ENCODE peak calls at places on chromosomes 11 and 22, in eight cellular contexts. B is A549, W is IMR-90, N is endothelial cell of umbilical vein, Z is breast epithelium, Q is testis, I is sigmoid colon, Y is heart left ventricle. J is an unnamed sample.

GRCh38 chr11:95676280-95676679 is 113.3 kb downstream of the FAM76B start:
- DNase-seq in B (no peak), W (no peak), N (no peak), Z (no peak), Q (no peak), I (no peak), Y (no peak), J (no peak)

GRCh38 chr11:87425391-87425790 is 387.7 kb downstream of the TMEM135 start:
- DNase-seq in B (no peak), W (peak), N (no peak), Z (no peak), Q (no peak), I (no peak), Y (no peak), J (no peak)

GRCh38 chr11:111303476-111303875 is 5.1 kb downstream of the POU2AF3 start:
- DNase-seq in B (peak), W (no peak), N (no peak), Z (no peak), Q (no peak), I (no peak), Y (no peak), J (no peak)

GRCh38 chr22:36562261-36562835 is 33.4 kb upstream of the EIF3D start:
- DNase-seq in B (peak), W (peak), N (peak), Z (no peak), Q (no peak), I (no peak), Y (no peak), J (peak)

GRCh38 chr22:22403771-22404170 is 104.8 kb downstream of the ZNF280B start:
- DNase-seq in B (no peak), W (no peak), N (no peak), Z (no peak), Q (no peak), I (no peak), Y (no peak), J (no peak)

GRCh38 chr22:40403651-40404050 is 33.3 kb downstream of the SGSM3 start:
- DNase-seq in B (no peak), W (no peak), N (no peak), Z (no peak), Q (no peak), I (no peak), Y (no peak), J (no peak)

GRCh38 chr11:106381895-106382294 is 304.4 kb downstream of the AASDHPPT start:
- DNase-seq in B (no peak), W (no peak), N (no peak), Z (no peak), Q (no peak), I (no peak), Y (no peak), J (no peak)

GRCh38 chr22:47225080-47225930 is 462.9 kb downstream of the TBC1D22A start:
- DNase-seq in B (no peak), W (no peak), N (no peak), Z (no peak), Q (no peak), I (peak), Y (no peak), J (no peak)

GRCh38 chr11:122642971-122643370 is 12.6 kb upstream of the UBASH3B start:
- DNase-seq in B (peak), W (peak), N (no peak), Z (no peak), Q (no peak), I (no peak), Y (no peak), J (no peak)

GRCh38 chr11:122646549-122647340 is 8.8 kb upstream of the UBASH3B start:
- DNase-seq in B (no peak), W (peak), N (no peak), Z (no peak), Q (no peak), I (no peak), Y (no peak), J (no peak)

GRCh38 chr11:122645847-122646246 is 9.7 kb upstream of the UBASH3B start:
- DNase-seq in B (no peak), W (peak), N (no peak), Z (no peak), Q (no peak), I (no peak), Y (no peak), J (no peak)

GRCh38 chr11:122637538-122637937 is 18.0 kb upstream of the UBASH3B start:
- DNase-seq in B (no peak), W (no peak), N (no peak), Z (no peak), Q (no peak), I (no peak), Y (no peak), J (no peak)

GRCh38 chr11:122642472-122642922 is 13.0 kb upstream of the UBASH3B start:
- DNase-seq in B (peak), W (peak), N (peak), Z (no peak), Q (no peak), I (no peak), Y (no peak), J (no peak)
- TF ChIP-seq POLR2A in B (no peak), W (peak), N (peak), Z (no peak), Q (no peak), I (no peak), Y (no peak), J (no peak)

GRCh38 chr11:961921-962320 is 36.3 kb downstream of the AP2A2 start:
- DNase-seq in B (no peak), W (no peak), N (no peak), Z (no peak), Q (no peak), I (no peak), Y (no peak), J (no peak)
- H3K4me3 ChIP-seq in B (no peak), W (no peak), N (no peak), Z (no peak), Q (no peak), I (no peak), Y (no peak), J (no peak)

DNA sequence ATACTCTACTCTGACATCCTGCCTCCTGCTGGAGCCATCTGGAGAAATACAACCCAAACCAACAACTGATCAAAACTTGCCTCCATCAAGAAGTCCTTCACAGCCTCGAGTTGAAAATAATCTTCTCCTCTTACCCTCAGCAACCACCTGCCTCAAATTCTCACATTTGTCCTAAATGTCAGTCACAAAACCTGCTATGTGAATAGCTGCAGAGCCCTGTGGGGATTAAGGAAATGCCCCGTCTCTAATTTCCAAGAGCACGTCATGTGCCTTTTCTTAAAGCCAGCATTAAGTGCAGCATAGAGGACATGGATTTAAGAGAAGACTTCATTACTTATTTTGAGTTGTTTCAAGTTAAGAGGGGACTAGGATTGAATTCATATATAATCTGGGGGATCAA is 105.9 kb downstream of the TRPC6 start:
- DNase-seq in B (no peak), W (no peak), N (no peak), Z (no peak), Q (no peak), I (no peak), Y (no peak), J (no peak)
- TF ChIP-seq CTCF in B (no peak), W (no peak), N (no peak), Z (no peak), Q (no peak), I (no peak), Y (no peak), J (no peak)

DNA sequence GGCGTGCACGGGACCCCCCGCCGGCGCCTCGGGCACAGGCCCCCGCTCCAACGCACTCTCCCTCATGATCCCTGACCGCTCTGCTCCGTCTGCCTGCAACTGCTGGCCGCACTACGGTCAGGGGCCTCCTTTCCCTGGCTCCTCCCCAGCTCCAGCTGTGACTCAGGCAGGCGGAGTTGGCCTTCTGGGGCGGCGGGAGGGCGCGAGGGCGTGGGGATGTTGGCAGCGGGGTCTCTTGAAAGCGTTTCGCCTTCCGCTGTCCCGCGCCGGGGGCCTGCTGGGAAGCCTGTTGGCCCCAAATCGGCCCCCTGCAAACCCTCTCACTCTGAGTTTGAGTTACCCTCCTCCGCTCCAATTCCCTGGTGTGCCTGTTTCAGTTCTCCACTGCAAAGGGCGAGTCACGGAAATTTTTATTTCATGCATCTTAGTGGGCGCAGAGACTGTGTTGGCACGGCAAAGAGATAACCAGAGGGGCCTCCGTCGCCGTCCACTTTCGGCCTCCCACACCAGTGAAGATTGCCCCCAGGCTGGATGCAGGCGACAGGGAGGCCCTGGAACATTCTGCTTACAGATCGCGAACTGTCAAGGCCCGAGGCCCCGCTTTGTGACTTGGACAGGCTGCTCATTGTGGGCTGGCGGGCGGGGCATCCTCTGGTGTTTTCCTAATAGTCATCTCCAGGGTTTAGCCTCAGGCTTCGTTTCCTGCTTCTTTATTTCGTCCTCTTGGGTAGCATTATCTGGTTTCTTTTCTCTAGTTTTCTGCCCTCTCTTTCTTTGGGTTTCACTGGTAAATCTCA is at the start of gene CAVIN3:
- DNase-seq in B (peak), W (peak), N (peak), Z (peak), Q (peak), I (peak), Y (peak), J (peak)
- TF ChIP-seq POLR2A in B (peak), W (peak), N (peak), Z (no peak), Q (no peak), I (peak), Y (no peak), J (no peak)

J was measured in lower leg skin.